ENCODE peak calls at places on chromosomes 3 and 15, in four cellular contexts. E, P, W and I are unnamed samples. For H3K9me3, the result is how much of the 10 kb centered on the place peaks cover.

GRCh38 chr3:41710646-41711388 is 251.1 kb downstream of the ULK4 start:
- DNase-seq in E (no peak), P (no peak), W (no peak), I (no peak)

GRCh38 chr3:24361661-24362060 is 133.0 kb downstream of the THRB start:
- DNase-seq in E (no peak), P (no peak), W (no peak), I (no peak)

GRCh38 chr15:38148476-38148875 is 104.2 kb upstream of the SPRED1 start:
- DNase-seq in E (no peak), P (no peak), W (no peak), I (no peak)

GRCh38 chr3:195114026-195114425 is 156.9 kb downstream of the XXYLT1 start:
- DNase-seq in E (no peak), P (no peak), W (no peak), I (no peak)

GRCh38 chr3:67601919-67602608 is 52.3 kb downstream of the SUCLG2 start:
- DNase-seq in E (no peak), P (no peak), W (no peak), I (no peak)

GRCh38 chr3:184348057-184348382 is 10.6 kb downstream of the FAM131A start:
- DNase-seq in E (no peak), P (no peak), W (no peak), I (no peak)

GRCh38 chr15:58985443-58985842 is 2.0 kb upstream of the RNF111 start:
- DNase-seq in E (no peak), P (no peak), W (no peak), I (no peak)

GRCh38 chr3:61315874-61316273 is 64.6 kb upstream of the FHIT start:
- DNase-seq in E (no peak), P (no peak), W (no peak), I (no peak)

GRCh38 chr15:67082007-67082536 is 16.7 kb downstream of the SMAD3 start:
- DNase-seq in E (no peak), P (peak), W (no peak), I (no peak)

GRCh38 chr3:60226907-60227306 is 1024.3 kb downstream of the FHIT start:
- DNase-seq in E (no peak), P (no peak), W (no peak), I (no peak)

GRCh38 chr3:29936054-29936453 is 655.2 kb downstream of the RBMS3 start:
- DNase-seq in E (no peak), P (no peak), W (no peak), I (no peak)

GRCh38 chr3:149134560-149134959 is 5.1 kb downstream of the HPS3 start:
- DNase-seq in E (no peak), P (no peak), W (no peak), I (no peak)

GRCh38 chr3:35739964-35740527 is 100.7 kb downstream of the ARPP21 start:
- DNase-seq in E (no peak), P (no peak), W (no peak), I (no peak)

GRCh38 chr3:145183261-145183660 is 977.7 kb downstream of the PLOD2 start:
- DNase-seq in E (no peak), P (no peak), W (no peak), I (no peak)

GRCh38 chr3:139074565-139075115 is 29.9 kb upstream of the PRR23C start:
- DNase-seq in E (no peak), P (no peak), W (no peak), I (no peak)

GRCh38 chr15:95284933-95285401 is 1045.5 kb upstream of the NR2F2 start:
- DNase-seq in E (no peak), P (no peak), W (no peak), I (no peak)

DNA sequence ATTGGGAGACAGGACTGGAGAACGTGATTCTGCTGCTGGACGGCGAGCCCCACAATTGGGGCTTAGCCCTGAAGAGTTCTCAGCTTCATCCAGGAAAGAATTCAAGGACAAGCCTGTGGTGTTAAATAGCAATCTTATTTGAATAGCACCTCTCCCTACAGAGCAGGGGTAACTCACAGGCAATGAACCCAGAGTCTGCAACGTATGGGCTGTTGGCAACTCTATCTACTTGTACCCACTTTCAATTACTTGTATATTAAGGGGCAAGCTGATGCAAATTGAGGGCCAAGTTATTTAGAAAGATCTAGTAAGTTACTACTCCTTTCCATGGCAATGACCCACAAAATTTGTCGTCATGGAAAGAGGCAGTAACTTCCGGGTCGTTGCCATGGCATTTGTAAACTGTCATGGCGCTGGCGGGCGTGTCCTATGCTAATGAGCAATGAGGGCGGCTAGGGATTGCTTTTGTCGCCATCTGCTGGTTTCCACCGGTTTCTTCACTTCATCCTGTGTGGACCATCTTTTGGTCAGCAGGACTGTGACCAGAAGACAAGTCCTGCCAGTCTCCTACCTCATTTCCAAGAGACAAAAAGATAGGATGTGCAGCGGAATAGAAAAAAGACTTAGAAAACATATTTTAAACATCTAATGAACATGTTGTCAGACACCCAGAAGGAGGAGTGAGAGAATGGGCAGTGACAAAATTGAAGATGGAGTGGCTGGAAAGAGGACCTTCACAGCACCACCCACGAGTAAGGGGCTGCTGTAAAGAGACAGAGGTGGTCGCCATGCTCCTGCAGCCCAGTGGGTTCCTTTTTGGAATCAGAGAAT is 45.8 kb upstream of the SH3BP5 start:
- DNase-seq in E (peak), P (peak), W (peak), I (peak)
- H3K4me3 ChIP-seq in E (no peak), P (no peak), W (no peak), I (no peak)

GRCh38 chr3:136456196-136456595 is 206.1 kb downstream of the PCCB start:
- DNase-seq in E (no peak), P (no peak), W (no peak), I (no peak)

GRCh38 chr3:136463170-136463569 is 213.0 kb downstream of the PCCB start:
- DNase-seq in E (no peak), P (no peak), W (no peak), I (no peak)

DNA sequence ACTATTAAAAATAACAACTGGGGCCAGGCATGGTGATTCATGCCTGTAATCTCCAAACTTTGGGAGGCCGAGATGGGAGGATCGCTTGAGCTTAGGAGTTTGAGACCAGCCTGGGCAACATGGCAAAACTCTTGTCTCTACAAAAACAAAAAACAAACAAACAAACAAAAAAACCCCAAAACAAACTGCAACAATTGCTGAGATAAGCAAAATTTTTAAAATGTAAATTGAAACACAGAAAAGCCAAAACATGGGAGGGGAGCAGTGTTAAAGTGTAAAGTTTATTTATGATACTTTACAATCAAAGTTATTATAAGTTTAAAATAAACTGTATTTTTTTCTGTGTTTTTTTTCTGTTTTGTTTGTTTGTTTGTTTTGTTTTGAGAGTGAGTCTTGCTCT is 207.7 kb downstream of the PCCB start:
- DNase-seq in E (no peak), P (no peak), W (no peak), I (no peak)
- H3K9me3 ChIP-seq in E (under half), P (under half), W (under half), I (under half)

GRCh38 chr15:85318048-85318731 is 62.2 kb upstream of the AKAP13 start:
- DNase-seq in E (no peak), P (peak), W (peak), I (no peak)
- TF ChIP-seq CTCF in E (no peak), P (no peak), W (no peak), I (no peak)

DNA sequence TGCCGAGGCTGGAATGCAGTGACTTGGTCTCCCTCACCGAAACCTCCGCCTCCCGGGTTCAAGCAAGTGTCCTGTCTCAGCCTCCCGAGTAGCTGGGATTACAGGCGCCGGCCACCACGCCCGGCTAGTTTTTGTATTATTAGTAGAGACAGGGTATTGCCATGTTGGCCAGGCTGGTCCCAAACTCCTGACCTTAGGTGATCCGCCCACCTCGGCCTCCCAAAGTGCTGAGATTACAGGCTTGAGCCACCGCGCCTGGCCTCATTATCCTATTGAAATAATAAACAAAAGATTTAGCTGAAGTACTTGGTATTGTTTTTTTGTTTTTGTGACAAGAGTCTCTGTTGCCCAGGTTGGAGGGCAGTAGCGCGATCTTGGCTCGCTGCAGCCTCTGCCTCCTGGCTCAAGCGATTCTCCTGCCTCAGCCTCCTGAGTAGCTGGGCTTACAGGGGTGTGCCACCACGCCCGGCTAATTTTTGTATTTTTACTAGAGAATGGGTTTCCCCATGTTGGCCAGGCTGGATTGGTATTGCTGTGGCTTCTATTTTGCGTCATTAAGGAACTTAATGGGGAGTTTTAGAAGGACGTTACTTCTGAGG is 1.5 kb downstream of the RPL35A start:
- DNase-seq in E (no peak), P (no peak), W (no peak), I (no peak)
- H3K4me3 ChIP-seq in E (peak), P (peak), W (peak), I (peak)